ENCODE peak calls at places on chromosome 2, in four cellular contexts. C, H, K and A are unnamed samples.

GRCh38 chr2:27509326-27509725 is 12.7 kb downstream of the GCKR start:
- DNase-seq in C (no peak), H (no peak), K (peak), A (no peak)

GRCh38 chr2:108998911-108999310 is 9.9 kb upstream of the EDAR start:
- DNase-seq in C (no peak), H (no peak), K (no peak), A (no peak)

GRCh38 chr2:83104202-83104601 is 1354.9 kb downstream of the SUCLG1 start:
- DNase-seq in C (no peak), H (no peak), K (no peak), A (no peak)

GRCh38 chr2:127619901-127620705 is 25.9 kb upstream of the GPR17 start:
- DNase-seq in C (no peak), H (no peak), K (no peak), A (no peak)

GRCh38 chr2:236344446-236344845 is 80.2 kb upstream of the ASB18 start:
- DNase-seq in C (no peak), H (no peak), K (no peak), A (no peak)

GRCh38 chr2:26767129-26767528 is 3.0 kb downstream of the SLC35F6 start:
- DNase-seq in C (no peak), H (no peak), K (no peak), A (no peak)

GRCh38 chr2:142347751-142348150 is 216.9 kb upstream of the LRP1B start:
- DNase-seq in C (no peak), H (no peak), K (peak), A (no peak)

GRCh38 chr2:237556773-237557632 is 9.4 kb upstream of the PRLH start:
- DNase-seq in C (no peak), H (no peak), K (no peak), A (no peak)

GRCh38 chr2:16386000-16386399 is 279.6 kb downstream of the CYRIA start:
- DNase-seq in C (no peak), H (no peak), K (no peak), A (no peak)

GRCh38 chr2:27735263-27735904 is 36.1 kb upstream of the MRPL33 start:
- DNase-seq in C (peak), H (peak), K (peak), A (no peak)

GRCh38 chr2:61759718-61760117 is 94.1 kb downstream of the FAM161A start:
- DNase-seq in C (no peak), H (peak), K (peak), A (no peak)

GRCh38 chr2:133266075-133266925 is 302.0 kb downstream of the NCKAP5 start:
- DNase-seq in C (no peak), H (no peak), K (no peak), A (no peak)

GRCh38 chr2:1968988-1969700 is 224.8 kb upstream of the PXDN start:
- DNase-seq in C (no peak), H (no peak), K (no peak), A (no peak)

GRCh38 chr2:55888941-55889340 is 34.6 kb downstream of the EFEMP1 start:
- DNase-seq in C (no peak), H (peak), K (peak), A (no peak)

GRCh38 chr2:45497355-45497754 is 113.7 kb downstream of the SRBD1 start:
- DNase-seq in C (no peak), H (no peak), K (no peak), A (no peak)

GRCh38 chr2:65530547-65531320 is 98.3 kb upstream of the SPRED2 start:
- DNase-seq in C (no peak), H (no peak), K (peak), A (no peak)

GRCh38 chr2:74554821-74555531 is 456 bp downstream of the DOK1 start:
- DNase-seq in C (peak), H (no peak), K (no peak), A (no peak)

GRCh38 chr2:120251863-120252206 is 817 bp upstream of the RALB start:
- DNase-seq in C (no peak), H (no peak), K (no peak), A (no peak)

GRCh38 chr2:32865399-32866068 is 81.2 kb upstream of the LTBP1 start:
- DNase-seq in C (no peak), H (peak), K (peak), A (peak)

GRCh38 chr2:130854301-130854700 is 17.6 kb downstream of the ARHGEF4 start:
- DNase-seq in C (no peak), H (no peak), K (no peak), A (no peak)

GRCh38 chr2:24365051-24365450 is 4.7 kb upstream of the ITSN2 start:
- DNase-seq in C (peak), H (peak), K (peak), A (peak)

GRCh38 chr2:73253400-73253799 is 19.3 kb downstream of the CCT7 start:
- DNase-seq in C (no peak), H (no peak), K (no peak), A (no peak)

GRCh38 chr2:74562126-74562775 is 7.7 kb downstream of the DOK1 start:
- DNase-seq in C (no peak), H (no peak), K (no peak), A (no peak)

GRCh38 chr2:239266436-239266770 is 134.4 kb downstream of the HDAC4 start:
- DNase-seq in C (no peak), H (no peak), K (no peak), A (no peak)

GRCh38 chr2:239267411-239267941 is 133.3 kb downstream of the HDAC4 start:
- DNase-seq in C (no peak), H (no peak), K (peak), A (no peak)

GRCh38 chr2:239266779-239267410 is 133.9 kb downstream of the HDAC4 start:
- DNase-seq in C (peak), H (no peak), K (no peak), A (no peak)

GRCh38 chr2:239264838-239265651 is 135.8 kb downstream of the HDAC4 start:
- DNase-seq in C (peak), H (no peak), K (peak), A (no peak)

DNA sequence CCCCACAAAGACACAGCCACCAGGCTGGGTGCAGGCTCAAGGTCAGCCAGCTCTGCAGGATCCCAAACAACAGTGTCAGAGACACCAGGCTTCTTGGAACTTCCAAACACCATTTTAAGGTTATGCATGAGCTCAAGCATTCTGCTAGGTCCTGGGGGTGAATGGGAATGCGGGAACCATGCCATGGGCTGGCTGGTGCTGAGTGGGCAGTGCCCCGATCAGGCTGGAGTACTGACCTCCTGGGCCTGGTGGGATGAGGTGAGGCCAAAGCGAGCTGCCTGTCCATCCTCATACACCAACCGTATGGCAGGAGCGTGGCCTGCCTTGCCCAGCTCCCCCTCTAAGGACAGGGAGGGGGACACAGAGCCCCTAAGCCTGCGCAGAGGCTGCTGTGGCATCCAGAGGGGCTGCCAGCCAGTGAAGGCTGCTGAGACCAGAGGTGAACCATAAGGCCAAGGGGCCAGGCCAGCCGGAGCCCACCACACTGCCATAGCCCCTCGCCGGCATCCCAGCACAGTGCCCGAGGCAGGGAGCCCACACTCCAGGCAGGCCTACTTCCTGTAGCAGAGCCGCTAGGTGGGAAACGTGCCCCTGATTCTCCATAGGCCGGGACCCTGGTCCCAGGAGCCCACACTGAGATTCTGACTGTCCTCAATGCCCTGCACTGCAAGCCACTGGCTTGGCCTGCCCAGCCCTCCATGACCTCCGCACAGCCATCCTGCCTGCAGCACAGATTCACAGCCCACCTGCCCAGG is 135.0 kb downstream of the HDAC4 start:
- DNase-seq in C (peak), H (no peak), K (no peak), A (no peak)
- H3K4me3 ChIP-seq in C (no peak), H (no peak), K (no peak), A (no peak)

DNA sequence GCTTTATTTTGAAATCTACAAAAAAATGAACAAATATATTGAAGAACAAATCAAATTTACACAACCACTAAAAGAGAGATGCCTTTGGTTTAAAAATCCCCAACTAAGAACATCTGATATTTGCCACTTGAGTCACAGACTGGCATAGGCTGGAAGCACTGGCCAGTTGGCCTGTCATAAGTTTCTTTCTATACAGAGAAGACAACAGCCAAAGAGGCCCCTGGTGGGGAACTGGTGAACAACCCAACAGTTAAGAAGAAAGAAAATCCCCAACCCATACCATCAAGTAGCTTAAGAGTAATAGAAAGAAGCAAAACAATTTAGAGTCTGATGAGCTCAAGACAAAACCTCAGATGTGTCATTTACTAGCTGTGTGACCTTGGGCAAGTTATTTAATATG is 45.5 kb downstream of the OSR1 start:
- DNase-seq in C (no peak), H (no peak), K (peak), A (no peak)
- TF ChIP-seq CTCF in C (peak), H (peak), K (peak), A (peak)

GRCh38 chr2:67286981-67287759 is 110.0 kb upstream of the ETAA1 start:
- DNase-seq in C (no peak), H (no peak), K (peak), A (no peak)

GRCh38 chr2:67290451-67290991 is 106.6 kb upstream of the ETAA1 start:
- DNase-seq in C (no peak), H (peak), K (peak), A (peak)

GRCh38 chr2:67295406-67295805 is 101.7 kb upstream of the ETAA1 start:
- DNase-seq in C (no peak), H (no peak), K (no peak), A (no peak)

GRCh38 chr2:67294218-67294617 is 102.9 kb upstream of the ETAA1 start:
- DNase-seq in C (no peak), H (no peak), K (no peak), A (no peak)

DNA sequence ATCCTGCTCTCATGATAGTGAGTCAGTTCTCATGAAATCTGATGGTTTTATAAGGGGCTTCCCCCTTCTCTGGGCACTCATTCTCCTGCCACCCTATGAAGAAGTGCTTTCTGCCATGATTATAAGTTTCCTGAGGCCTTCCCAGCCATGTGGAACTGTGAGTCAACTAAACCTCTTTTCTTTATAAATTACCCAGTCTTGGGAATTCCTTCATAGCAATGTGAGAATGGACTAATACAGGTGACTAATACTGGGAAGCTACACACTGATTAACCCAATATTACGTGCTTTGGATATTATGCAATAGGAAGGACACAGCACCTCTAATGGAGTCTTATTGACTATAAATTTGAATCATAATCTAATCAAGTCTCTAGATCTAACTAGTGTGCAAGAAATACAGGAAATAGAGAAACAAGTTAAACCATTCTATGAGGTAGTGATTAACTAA is 107.2 kb upstream of the ETAA1 start:
- DNase-seq in C (no peak), H (peak), K (peak), A (peak)
- H3K4me3 ChIP-seq in C (no peak), H (no peak), K (no peak), A (no peak)

DNA sequence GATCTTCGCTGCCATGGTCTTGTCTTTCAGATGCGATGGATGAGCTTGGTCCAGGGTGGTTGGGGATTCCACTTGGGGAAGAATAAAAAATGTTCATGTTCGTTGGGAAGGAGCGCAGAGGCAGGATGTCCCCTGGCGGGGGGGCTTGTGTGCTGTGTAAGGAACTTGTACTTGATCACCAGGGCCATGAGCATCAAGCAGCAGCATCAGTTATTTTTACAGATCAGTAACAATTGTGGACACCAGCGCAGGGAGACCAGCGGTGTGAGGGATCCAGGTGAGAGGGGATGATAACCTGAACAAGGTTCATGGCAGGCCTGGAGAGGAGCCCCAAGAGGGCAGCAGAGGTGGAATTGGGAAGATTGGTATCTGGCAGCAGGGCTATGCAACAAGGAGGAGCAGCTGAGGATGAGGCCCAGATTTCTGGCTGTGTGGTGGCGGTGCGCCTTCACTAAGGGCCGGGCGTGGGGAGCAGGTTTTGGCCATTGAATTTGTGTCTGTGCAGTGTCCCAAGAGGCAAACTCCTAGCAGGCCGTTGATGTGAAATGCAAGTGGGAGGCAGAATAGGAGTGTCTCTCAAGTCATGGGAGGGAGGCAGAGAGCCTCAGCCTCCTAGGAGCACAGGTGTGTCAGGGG is 3.9 kb downstream of the CNNM3 start:
- DNase-seq in C (peak), H (no peak), K (no peak), A (no peak)
- TF ChIP-seq CTCF in C (no peak), H (no peak), K (peak), A (no peak)

GRCh38 chr2:28754321-28754720 is 2.7 kb downstream of the PPP1CB start:
- DNase-seq in C (no peak), H (no peak), K (peak), A (no peak)
- H3K4me3 ChIP-seq in C (no peak), H (peak), K (peak), A (peak)

GRCh38 chr2:71609958-71610357 is 156.6 kb downstream of the DYSF start:
- DNase-seq in C (no peak), H (no peak), K (peak), A (peak)
- TF ChIP-seq CTCF in C (peak), H (peak), K (no peak), A (peak)

DNA sequence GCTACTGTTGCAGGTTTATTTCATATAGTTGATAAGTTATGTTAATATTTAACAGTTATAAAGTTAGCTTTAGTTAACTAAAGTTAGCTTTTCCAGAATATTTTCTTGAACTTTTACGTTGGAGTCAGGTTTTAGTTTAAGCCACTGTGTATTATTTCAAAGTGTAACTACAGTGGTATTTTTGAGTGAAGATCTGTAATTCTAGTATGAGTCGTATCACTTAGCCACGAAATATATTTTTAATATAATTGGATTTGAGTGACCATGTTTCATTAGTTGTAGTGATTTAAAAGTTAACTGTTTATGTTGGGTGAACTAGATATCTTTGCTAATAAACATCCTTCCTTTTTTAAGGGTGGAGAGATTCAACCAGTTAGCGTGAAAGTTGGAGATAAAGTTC is 2.5 kb downstream of the HSPE1 start:
- DNase-seq in C (no peak), H (no peak), K (no peak), A (no peak)
- H3K4me3 ChIP-seq in C (no peak), H (no peak), K (no peak), A (peak)

GRCh38 chr2:47126783-47127182 is 28.3 kb downstream of the STPG4 start:
- DNase-seq in C (no peak), H (no peak), K (no peak), A (no peak)
- TF ChIP-seq CTCF in C (no peak), H (no peak), K (no peak), A (no peak)

GRCh38 chr2:98442488-98442887 is 2.2 kb upstream of the INPP4A start:
- DNase-seq in C (no peak), H (no peak), K (no peak), A (no peak)
- H3K4me3 ChIP-seq in C (no peak), H (no peak), K (no peak), A (no peak)